ENCODE peak calls at places on chromosome 5, in five cellular contexts. F, B, C, D and K are unnamed samples.

GRCh38 chr5:37248387-37248969 is 698 bp downstream of the CPLANE1 start:
- DNase-seq in F (no peak), B (no peak), C (no peak), D (peak), K (no peak)

GRCh38 chr5:134245101-134245604 is 19.3 kb upstream of the PPP2CA start:
- DNase-seq in F (no peak), B (peak), C (no peak), D (peak), K (no peak)

GRCh38 chr5:34499001-34499734 is 157.0 kb upstream of the RAI14 start:
- DNase-seq in F (no peak), B (no peak), C (no peak), D (peak), K (no peak)

GRCh38 chr5:79143684-79144379 is 32.2 kb downstream of the BHMT start:
- DNase-seq in F (no peak), B (no peak), C (no peak), D (peak), K (no peak)

GRCh38 chr5:3789519-3790193 is 194.0 kb downstream of the IRX1 start:
- DNase-seq in F (no peak), B (no peak), C (no peak), D (no peak), K (no peak)

GRCh38 chr5:143143973-143144372 is 259.5 kb downstream of the NR3C1 start:
- DNase-seq in F (no peak), B (no peak), C (no peak), D (no peak), K (no peak)

GRCh38 chr5:14834062-14834461 is 37.5 kb downstream of the ANKH start:
- DNase-seq in F (no peak), B (no peak), C (no peak), D (no peak), K (no peak)

GRCh38 chr5:64754066-64754465 is 14.4 kb downstream of the SREK1IP1 start:
- DNase-seq in F (no peak), B (no peak), C (no peak), D (no peak), K (no peak)

GRCh38 chr5:123538670-123539459 is 26.9 kb downstream of the CSNK1G3 start:
- DNase-seq in F (no peak), B (no peak), C (no peak), D (no peak), K (no peak)

GRCh38 chr5:34639852-34640626 is 16.1 kb upstream of the RAI14 start:
- DNase-seq in F (no peak), B (no peak), C (no peak), D (peak), K (no peak)

GRCh38 chr5:134289509-134290113 is 63.7 kb upstream of the PPP2CA start:
- DNase-seq in F (no peak), B (peak), C (peak), D (peak), K (peak)

GRCh38 chr5:37836173-37837100 is 3.4 kb downstream of the GDNF start:
- DNase-seq in F (no peak), B (no peak), C (no peak), D (no peak), K (no peak)

GRCh38 chr5:83044941-83045340 is 32.3 kb downstream of the TMEM167A start:
- DNase-seq in F (no peak), B (no peak), C (no peak), D (no peak), K (no peak)

GRCh38 chr5:55502759-55503158 is 32.0 kb downstream of the PLPP1 start:
- DNase-seq in F (no peak), B (no peak), C (no peak), D (no peak), K (no peak)

GRCh38 chr5:167720201-167720600 is 571.2 kb upstream of the WWC1 start:
- DNase-seq in F (no peak), B (no peak), C (no peak), D (no peak), K (no peak)

GRCh38 chr5:139685886-139686285 is 37.7 kb downstream of the CXXC5 start:
- DNase-seq in F (no peak), B (no peak), C (no peak), D (no peak), K (no peak)

GRCh38 chr5:10301842-10302610 is 5.7 kb downstream of the CMBL start:
- DNase-seq in F (peak), B (peak), C (no peak), D (no peak), K (no peak)

GRCh38 chr5:140253985-140254384 is 48.9 kb downstream of the PFDN1 start:
- DNase-seq in F (no peak), B (no peak), C (no peak), D (peak), K (no peak)

GRCh38 chr5:156693113-156693512 is 157.0 kb upstream of the PPP1R2B start:
- DNase-seq in F (no peak), B (no peak), C (no peak), D (no peak), K (no peak)

GRCh38 chr5:143554194-143554717 is 150.8 kb upstream of the NR3C1 start:
- DNase-seq in F (no peak), B (no peak), C (peak), D (peak), K (no peak)

GRCh38 chr5:123438902-123439301 is 15.7 kb upstream of the CEP120 start:
- DNase-seq in F (no peak), B (no peak), C (no peak), D (no peak), K (no peak)

GRCh38 chr5:1282139-1282992 is 12.5 kb downstream of the TERT start:
- DNase-seq in F (peak), B (no peak), C (no peak), D (no peak), K (no peak)

GRCh38 chr5:180839227-180839626 is 21.8 kb downstream of the ZFP62 start:
- DNase-seq in F (no peak), B (no peak), C (no peak), D (no peak), K (no peak)

GRCh38 chr5:88879724-88880123 is 3.3 kb downstream of the MEF2C start:
- DNase-seq in F (no peak), B (no peak), C (peak), D (no peak), K (no peak)

GRCh38 chr5:74257645-74258328 is 382.7 kb downstream of the ENC1 start:
- DNase-seq in F (no peak), B (peak), C (peak), D (peak), K (no peak)

GRCh38 chr5:71537681-71538080 is 49.5 kb upstream of the MCCC2 start:
- DNase-seq in F (no peak), B (no peak), C (no peak), D (no peak), K (no peak)

GRCh38 chr5:167837127-167837526 is 454.3 kb upstream of the WWC1 start:
- DNase-seq in F (no peak), B (no peak), C (no peak), D (no peak), K (no peak)

GRCh38 chr5:71802673-71803072 is 83.6 kb downstream of the CARTPT start:
- DNase-seq in F (no peak), B (no peak), C (no peak), D (no peak), K (no peak)

GRCh38 chr5:116751684-116752083 is 177.1 kb upstream of the SEMA6A start:
- DNase-seq in F (no peak), B (no peak), C (no peak), D (no peak), K (no peak)

GRCh38 chr5:76716456-76717157 is 681 bp downstream of the F2R start:
- DNase-seq in F (peak), B (no peak), C (no peak), D (no peak), K (no peak)

GRCh38 chr5:76714771-76715483 is 999 bp upstream of the F2R start:
- DNase-seq in F (no peak), B (no peak), C (no peak), D (no peak), K (no peak)

GRCh38 chr5:76715484-76715733 is 517 bp upstream of the F2R start:
- DNase-seq in F (no peak), B (no peak), C (peak), D (no peak), K (no peak)

GRCh38 chr5:76717222-76718083 is 1.5 kb downstream of the F2R start:
- DNase-seq in F (no peak), B (no peak), C (no peak), D (no peak), K (no peak)

DNA sequence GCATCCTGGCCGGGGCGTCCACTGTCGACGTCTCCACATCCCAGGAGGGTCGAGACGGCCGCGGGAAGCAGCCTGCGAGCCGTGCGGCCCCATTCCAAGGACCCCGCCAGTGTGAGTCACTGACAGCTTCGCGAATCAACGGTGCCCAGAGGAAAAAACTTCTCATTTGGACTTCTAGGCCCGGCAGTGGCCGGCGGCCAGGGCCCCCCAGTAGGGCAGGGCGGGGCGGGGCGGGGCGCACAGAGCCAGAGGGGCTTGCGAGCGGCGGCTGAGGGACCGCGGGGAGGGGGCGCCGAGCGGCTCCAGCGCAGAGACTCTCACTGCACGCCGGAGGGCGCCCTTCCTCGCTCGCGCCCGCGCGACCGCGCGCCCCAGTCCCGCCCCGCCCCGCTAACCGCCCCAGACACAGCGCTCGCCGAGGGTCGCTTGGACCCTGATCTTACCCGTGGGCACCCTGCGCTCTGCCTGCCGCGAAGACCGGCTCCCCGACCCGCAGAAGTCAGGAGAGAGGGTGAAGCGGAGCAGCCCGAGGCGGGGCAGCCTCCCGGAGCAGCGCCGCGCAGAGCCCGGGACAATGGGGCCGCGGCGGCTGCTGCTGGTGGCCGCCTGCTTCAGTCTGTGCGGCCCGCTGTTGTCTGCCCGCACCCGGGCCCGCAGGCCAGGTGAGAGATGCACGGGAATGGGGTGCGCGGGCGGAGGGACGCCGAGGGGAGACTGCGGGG is at the start of gene F2R:
- DNase-seq in F (peak), B (peak), C (peak), D (peak), K (peak)
- H3K4me3 ChIP-seq in F (peak), B (peak), C (peak), D (peak), K (peak)

GRCh38 chr5:36136581-36136980 is 15.1 kb downstream of the LMBRD2 start:
- DNase-seq in F (no peak), B (no peak), C (no peak), D (no peak), K (no peak)
- H3K4me3 ChIP-seq in F (no peak), B (no peak), C (no peak), D (no peak), K (no peak)

DNA sequence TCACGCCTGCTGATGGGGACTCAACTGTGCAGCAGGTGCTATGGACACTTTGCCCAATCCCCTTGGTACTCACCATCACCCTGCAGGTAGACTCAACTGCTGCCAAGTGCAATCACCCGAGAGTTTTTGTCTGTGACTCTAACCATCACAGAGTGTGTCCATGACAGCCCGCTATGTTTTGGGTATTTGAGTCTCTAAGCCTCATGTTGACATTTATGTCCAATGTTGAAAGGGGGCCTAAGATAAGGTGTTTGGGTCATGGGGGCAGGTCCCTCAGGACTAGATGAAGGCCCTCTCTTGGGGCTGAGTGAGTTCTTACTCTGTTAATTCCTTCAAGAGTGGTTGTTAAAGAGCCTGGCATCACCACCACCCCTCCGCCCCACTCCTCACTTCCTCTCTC is 44.1 kb upstream of the GABRP start:
- DNase-seq in F (no peak), B (no peak), C (no peak), D (no peak), K (no peak)
- H3K4me3 ChIP-seq in F (no peak), B (no peak), C (no peak), D (no peak), K (no peak)

DNA sequence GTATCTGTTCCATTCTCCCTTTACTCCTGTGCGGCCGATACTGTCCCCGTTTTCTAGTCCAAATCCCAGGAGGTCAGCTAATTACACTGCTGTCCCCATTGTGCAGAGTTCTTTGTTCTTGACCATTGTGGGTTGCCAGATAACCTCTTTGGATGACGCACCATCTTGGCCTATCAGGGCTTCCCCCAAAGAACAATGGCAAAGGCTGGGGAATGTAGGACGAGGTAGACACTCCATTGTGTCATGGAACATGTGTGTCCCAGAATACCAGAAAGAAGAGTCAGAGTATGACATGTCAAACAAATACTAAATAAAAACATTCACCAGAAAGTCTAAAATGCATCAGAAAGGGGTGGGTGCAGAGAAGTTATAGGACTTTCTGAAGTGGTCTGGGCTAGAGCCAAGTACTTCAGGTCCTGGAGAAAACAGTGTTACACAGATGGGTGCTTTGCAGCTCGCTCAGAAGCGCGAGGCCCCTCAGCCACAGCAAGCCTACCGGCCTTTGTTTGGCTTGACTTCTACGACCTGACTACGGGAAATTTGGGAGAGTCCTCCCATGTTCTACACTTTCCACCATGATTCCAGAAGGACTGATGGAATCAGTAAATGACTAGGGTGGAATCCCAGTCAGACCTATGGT is 83.2 kb upstream of the SSBP2 start:
- DNase-seq in F (no peak), B (no peak), C (no peak), D (no peak), K (no peak)
- H3K4me3 ChIP-seq in F (no peak), B (no peak), C (no peak), D (no peak), K (no peak)